ENCODE peak calls at places on chromosomes 13 and 19, in four cellular contexts. F, Y, G and T are unnamed samples.

GRCh38 chr19:6249296-6249695 is 30.5 kb downstream of the MLLT1 start:
- DNase-seq in Y (no peak), G (no peak), F (no peak), T (no peak)

GRCh38 chr19:50669319-50670101 is 20.3 kb downstream of the C19orf81 start:
- DNase-seq in F (peak), G (no peak), Y (peak), T (no peak)

GRCh38 chr19:50513746-50514345 is at the start of gene ASPDH:
- DNase-seq in F (no peak), Y (no peak), G (no peak), T (no peak)

GRCh38 chr19:43777163-43777700 is 3.5 kb downstream of the KCNN4 start:
- DNase-seq in Y (peak), F (no peak), G (no peak), T (no peak)

GRCh38 chr19:19552811-19553210 is 14.7 kb downstream of the CILP2 start:
- DNase-seq in G (no peak), Y (peak), F (peak), T (no peak)

GRCh38 chr13:64688893-64689677 is 2541.1 kb downstream of the PCDH9 start:
- DNase-seq in Y (peak), F (no peak), G (no peak), T (no peak)

GRCh38 chr13:28541966-28542365 is 47.0 kb upstream of the FLT1 start:
- DNase-seq in F (no peak), Y (no peak), G (no peak), T (no peak)

GRCh38 chr13:41178040-41178439 is 16.3 kb downstream of the KBTBD7 start:
- DNase-seq in Y (peak), G (no peak), F (no peak), T (no peak)

GRCh38 chr19:39212377-39212742 is 8.3 kb upstream of the SYCN start:
- DNase-seq in F (peak), G (no peak), Y (peak), T (peak)

GRCh38 chr13:106520205-106521004 is 15.1 kb downstream of the EFNB2 start:
- DNase-seq in G (no peak), Y (peak), F (no peak), T (no peak)

GRCh38 chr13:86002921-86003488 is 203.8 kb upstream of the SLITRK6 start:
- DNase-seq in F (no peak), G (no peak), Y (no peak), T (no peak)

GRCh38 chr13:30818323-30818960 is 83.1 kb downstream of the ALOX5AP start:
- DNase-seq in Y (peak), G (peak), F (no peak), T (peak)

GRCh38 chr13:114164681-114165429 is 14.2 kb upstream of the CFAP97D2 start:
- DNase-seq in G (no peak), Y (no peak), F (no peak), T (no peak)

GRCh38 chr19:43623889-43624670 is 4.7 kb upstream of the ZNF428 start:
- DNase-seq in F (no peak), G (no peak), Y (no peak), T (no peak)

GRCh38 chr19:14004619-14005380 is 1.3 kb downstream of the RFX1 start:
- DNase-seq in Y (peak), G (peak), F (peak), T (peak)

GRCh38 chr19:16527334-16527935 is 14.8 kb downstream of the CHERP start:
- DNase-seq in Y (no peak), G (no peak), F (no peak), T (no peak)

GRCh38 chr13:84609716-84610115 is 727.4 kb upstream of the SLITRK1 start:
- DNase-seq in G (no peak), Y (peak), F (no peak), T (no peak)

GRCh38 chr19:6533000-6533328 is 2.1 kb downstream of the TNFSF9 start:
- DNase-seq in G (no peak), Y (no peak), F (no peak), T (no peak)

GRCh38 chr19:29564574-29565005 is 38.8 kb downstream of the VSTM2B start:
- DNase-seq in G (no peak), Y (no peak), F (no peak), T (no peak)

GRCh38 chr13:24075137-24075975 is 85.2 kb upstream of the SPATA13 start:
- DNase-seq in Y (peak), F (no peak), G (no peak), T (no peak)

GRCh38 chr13:49579501-49579900 is 5.9 kb downstream of the RCBTB1 start:
- DNase-seq in G (no peak), F (no peak), Y (no peak), T (no peak)

GRCh38 chr13:49020940-49021548 is 45.3 kb downstream of the FNDC3A start:
- DNase-seq in G (no peak), F (no peak), Y (peak), T (no peak)

GRCh38 chr13:91946498-91947070 is 548.2 kb downstream of the GPC5 start:
- DNase-seq in F (no peak), Y (peak), G (no peak), T (no peak)

GRCh38 chr13:64078025-64078424 is 2662.4 kb upstream of the PCDH20 start:
- DNase-seq in F (no peak), G (no peak), Y (no peak), T (no peak)

GRCh38 chr19:32914879-32915278 is 45.3 kb upstream of the SLC7A9 start:
- DNase-seq in G (no peak), Y (peak), F (no peak), T (no peak)

GRCh38 chr13:41059466-41059865 is 1.8 kb upstream of the WBP4 start:
- DNase-seq in G (no peak), F (no peak), Y (peak), T (no peak)

GRCh38 chr19:2603320-2603719 is 99.2 kb downstream of the GNG7 start:
- DNase-seq in G (peak), F (no peak), Y (peak), T (no peak)
- H3K4me3 ChIP-seq in G (no peak), F (peak), Y (peak), T (no peak)

DNA sequence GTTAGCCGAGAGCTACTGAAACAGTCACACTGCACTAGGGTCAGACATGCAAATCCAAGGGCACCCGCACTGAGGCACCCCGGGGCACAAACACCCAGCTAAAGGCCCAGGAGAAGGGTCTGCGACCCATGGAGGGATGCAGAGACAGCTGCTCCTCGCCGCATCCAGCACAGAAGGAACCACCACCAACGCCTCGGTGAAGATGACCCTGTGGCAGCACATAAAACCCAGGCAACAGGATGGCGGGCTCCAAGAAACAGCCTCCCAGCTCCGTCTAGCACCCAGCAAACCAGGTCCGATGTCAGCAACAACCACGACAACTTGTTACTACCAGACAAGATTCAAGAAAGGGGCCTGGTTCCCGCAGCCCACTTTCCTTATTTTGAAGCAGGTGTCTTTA is 82.1 kb downstream of the STK24 start:
- DNase-seq in F (no peak), Y (no peak), G (no peak), T (no peak)
- H3K27ac ChIP-seq in F (peak), Y (peak), G (no peak), T (no peak)

GRCh38 chr19:17967258-17968051 is 548 bp downstream of the KCNN1 start:
- DNase-seq in F (no peak), Y (no peak), G (no peak), T (no peak)
- H3K4me3 ChIP-seq in F (no peak), Y (no peak), G (no peak), T (no peak)

GRCh38 chr19:51807925-51808324 is 13.0 kb downstream of the FPR3 start:
- DNase-seq in Y (no peak), G (no peak), F (no peak), T (no peak)

GRCh38 chr19:51811344-51811743 is 16.4 kb downstream of the FPR3 start:
- DNase-seq in Y (no peak), F (peak), G (peak), T (no peak)

GRCh38 chr19:51808333-51808986 is 13.5 kb downstream of the FPR3 start:
- DNase-seq in F (no peak), Y (peak), G (no peak), T (no peak)

GRCh38 chr19:51809787-51810186 is 14.8 kb downstream of the FPR3 start:
- DNase-seq in F (no peak), G (no peak), Y (peak), T (no peak)

GRCh38 chr19:51810228-51810627 is 15.3 kb downstream of the FPR3 start:
- DNase-seq in Y (peak), G (peak), F (no peak), T (no peak)
- H3K27ac ChIP-seq in Y (no peak), G (no peak), F (no peak), T (peak)

DNA sequence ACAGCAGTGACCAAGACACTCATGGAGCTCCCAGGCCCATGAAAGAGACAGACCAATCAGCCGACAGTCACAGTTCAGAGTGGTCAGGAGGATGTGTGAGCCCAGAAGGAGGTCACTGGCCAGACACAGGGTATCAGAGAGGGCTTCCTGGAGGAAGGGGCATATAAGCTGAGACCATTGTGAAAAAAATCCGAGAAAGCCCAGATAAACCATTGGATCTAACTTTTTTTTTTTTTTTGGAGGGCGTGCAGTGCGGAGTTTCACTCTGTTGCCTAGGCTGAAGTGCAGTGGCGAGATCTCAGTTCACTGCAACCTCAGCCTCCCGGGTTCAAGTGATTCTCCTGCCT is 4.2 kb downstream of the ITPKC start:
- DNase-seq in F (no peak), Y (no peak), G (no peak), T (no peak)
- H3K4me3 ChIP-seq in F (peak), Y (peak), G (no peak), T (no peak)

GRCh38 chr19:46486358-46486757 is 9.3 kb downstream of the PNMA8B start:
- DNase-seq in F (no peak), G (no peak), Y (no peak), T (no peak)
- H3K27ac ChIP-seq in F (no peak), G (no peak), Y (no peak), T (no peak)

GRCh38 chr19:49150106-49150943 is 4.9 kb downstream of the HRC start:
- DNase-seq in Y (peak), G (peak), F (peak), T (peak)

GRCh38 chr19:49150944-49151243 is 4.3 kb downstream of the HRC start:
- DNase-seq in Y (no peak), G (peak), F (no peak), T (no peak)

GRCh38 chr19:49149652-49150105 is 5.5 kb downstream of the HRC start:
- DNase-seq in Y (peak), G (peak), F (peak), T (peak)

GRCh38 chr19:49147923-49148682 is 7.1 kb downstream of the HRC start:
- DNase-seq in G (peak), F (no peak), Y (no peak), T (no peak)

GRCh38 chr19:49148784-49149651 is 6.2 kb downstream of the HRC start:
- DNase-seq in F (peak), G (peak), Y (peak), T (peak)
- H3K4me3 ChIP-seq in F (peak), G (peak), Y (peak), T (peak)

GRCh38 chr13:66826398-66826797 is 403.7 kb downstream of the PCDH9 start:
- DNase-seq in Y (no peak), F (no peak), G (no peak), T (no peak)
- H3K27ac ChIP-seq in Y (no peak), F (no peak), G (no peak), T (no peak)